ENCODE peak calls at places on chromosomes 3 and 15, in eight cellular contexts. Q is putamen; A is NCI-H510A treated with DMSO at 0.1 percent for 48 hours; B is mucosa of descending colon; K is NCI-H2171; Z is stimulated activated CD4-positive, alpha-beta T cell treated with anti-CD3 and anti-CD28 coated beads, Interleukin-15, amount 100 ng/mL, for 1 hour; M is posterior vena cava; I is fibroblast of pulmonary artery. N is an unnamed sample.

GRCh38 chr3:186489507-186489906 is 54.7 kb downstream of the CRYGS start:
- DNase-seq in Q (no peak), A (no peak), B (no peak), K (no peak), Z (no peak), M (no peak), I (no peak), N (no peak)

GRCh38 chr3:172254542-172254941 is 193.7 kb downstream of the GHSR start:
- DNase-seq in Q (no peak), A (no peak), B (no peak), K (no peak), Z (no peak), M (no peak), I (no peak), N (no peak)

GRCh38 chr3:194030372-194030771 is 105.6 kb upstream of the HES1 start:
- DNase-seq in Q (no peak), A (peak), B (no peak), K (no peak), Z (no peak), M (no peak), I (no peak), N (no peak)

GRCh38 chr3:51710631-51711351 is 3.9 kb downstream of the GRM2 start:
- DNase-seq in Q (no peak), A (no peak), B (no peak), K (no peak), Z (no peak), M (peak), I (no peak), N (no peak)

GRCh38 chr3:151315136-151315535 is 1.5 kb downstream of the GPR87 start:
- DNase-seq in Q (no peak), A (no peak), B (no peak), K (no peak), Z (no peak), M (no peak), I (peak), N (no peak)

GRCh38 chr15:31200735-31201151 is 99.2 kb upstream of the TRPM1 start:
- DNase-seq in Q (no peak), A (no peak), B (peak), K (no peak), Z (peak), M (peak), I (peak), N (peak)

GRCh38 chr15:78457101-78457500 is 19.1 kb downstream of the IREB2 start:
- DNase-seq in Q (no peak), A (peak), B (no peak), K (peak), Z (no peak), M (no peak), I (peak), N (peak)

GRCh38 chr3:153138267-153139210 is 23.5 kb upstream of the RAP2B start:
- DNase-seq in Q (no peak), A (no peak), B (peak), K (no peak), Z (peak), M (no peak), I (peak), N (peak)

GRCh38 chr3:11784962-11785361 is 61.7 kb downstream of the TAMM41 start:
- DNase-seq in Q (no peak), A (no peak), B (no peak), K (no peak), Z (no peak), M (no peak), I (no peak), N (no peak)